ENCODE peak calls at places on chromosomes 6 and 20, in four cellular contexts. U, T, F and S are unnamed samples.

GRCh38 chr20:18943542-18943941 is 130.0 kb downstream of the SCP2D1 start:
- DNase-seq in U (no peak), T (no peak), F (no peak), S (no peak)

GRCh38 chr20:805713-806112 is 27.8 kb upstream of the FAM110A start:
- DNase-seq in U (no peak), T (no peak), F (no peak), S (no peak)

GRCh38 chr6:72952808-72953630 is 272.3 kb downstream of the KHDC1L start:
- DNase-seq in U (no peak), T (no peak), F (no peak), S (no peak)

GRCh38 chr6:31356216-31356945 is 598 bp downstream of the HLA-B start:
- DNase-seq in U (no peak), T (no peak), F (no peak), S (no peak)

GRCh38 chr6:160357088-160357487 is 8.9 kb downstream of the SLC22A3 start:
- DNase-seq in U (peak), T (no peak), F (no peak), S (no peak)

GRCh38 chr20:5120189-5120484 is 379 bp upstream of the PCNA start:
- DNase-seq in U (no peak), T (no peak), F (no peak), S (no peak)

GRCh38 chr6:16901777-16902176 is 140.5 kb upstream of the ATXN1 start:
- DNase-seq in U (no peak), T (no peak), F (no peak), S (no peak)

GRCh38 chr20:2619961-2620595 is 32.4 kb upstream of the NOP56 start:
- DNase-seq in U (peak), T (no peak), F (no peak), S (no peak)

GRCh38 chr20:17227669-17228623 is 1.1 kb downstream of the PCSK2 start:
- DNase-seq in U (no peak), T (no peak), F (no peak), S (peak)

GRCh38 chr20:32965581-32966373 is 38.5 kb downstream of the SUN5 start:
- DNase-seq in U (no peak), T (no peak), F (no peak), S (peak)

GRCh38 chr6:5379647-5380242 is 118.4 kb downstream of the FARS2 start:
- DNase-seq in U (peak), T (peak), F (peak), S (peak)

GRCh38 chr20:58267389-58268215 is 39.1 kb upstream of the ANKRD60 start:
- DNase-seq in U (no peak), T (peak), F (no peak), S (no peak)

GRCh38 chr6:97473979-97474378 is 191.0 kb upstream of the MMS22L start:
- DNase-seq in U (no peak), T (no peak), F (no peak), S (no peak)

GRCh38 chr20:37638527-37638926 is 55.3 kb upstream of the CTNNBL1 start:
- DNase-seq in U (no peak), T (no peak), F (no peak), S (no peak)

GRCh38 chr6:26358511-26358981 is 6.5 kb upstream of the BTN3A2 start:
- DNase-seq in U (no peak), T (no peak), F (peak), S (no peak)

GRCh38 chr6:28816909-28817807 is 106.6 kb downstream of the TRIM27 start:
- DNase-seq in U (peak), T (peak), F (no peak), S (peak)

GRCh38 chr20:40682104-40683045 is 6.7 kb downstream of the MAFB start:
- DNase-seq in U (peak), T (no peak), F (no peak), S (peak)

GRCh38 chr6:121143476-121143875 is 190.8 kb downstream of the TBC1D32 start:
- DNase-seq in U (no peak), T (no peak), F (no peak), S (no peak)

GRCh38 chr6:102075539-102075938 is 682.0 kb downstream of the GRIK2 start:
- DNase-seq in U (peak), T (no peak), F (no peak), S (no peak)
- TF ChIP-seq TCF7 in U (no peak), T (no peak), F (no peak), S (no peak)

DNA sequence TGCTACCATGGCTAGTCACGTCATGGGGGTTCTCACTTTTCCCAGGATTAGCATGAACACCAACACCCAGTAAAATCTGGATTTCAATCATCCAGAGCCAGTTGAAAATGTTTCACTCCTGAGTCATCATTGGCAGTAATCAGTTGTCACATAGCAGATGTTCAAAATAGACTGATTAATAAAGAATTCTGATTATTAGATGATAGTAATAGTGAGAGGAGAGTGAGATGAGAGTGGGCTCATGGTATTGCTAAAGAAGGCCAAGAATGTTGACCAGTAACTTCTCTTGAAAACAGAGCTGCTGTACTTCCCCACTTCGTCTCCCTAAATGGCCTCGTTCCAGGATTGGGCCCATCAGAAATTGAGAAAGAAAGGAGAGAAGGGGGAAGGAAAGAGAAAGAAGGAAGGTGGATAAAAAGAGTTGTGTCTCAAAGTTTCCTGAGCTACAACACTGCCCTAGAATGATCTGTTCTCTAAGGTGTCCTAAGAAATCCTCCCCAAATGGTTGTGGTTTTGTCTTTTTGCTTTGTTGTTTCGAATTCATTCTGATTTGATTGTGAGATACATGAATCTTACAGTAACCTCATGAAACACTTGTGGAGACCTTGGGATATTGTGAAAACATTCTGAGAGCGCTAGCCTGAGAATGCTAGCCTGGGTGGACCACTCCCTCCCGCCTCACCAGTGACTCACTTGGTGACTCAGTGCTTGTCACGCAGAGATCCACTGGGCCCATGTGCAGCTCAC is 502.2 kb upstream of the JARID2 start:
- DNase-seq in U (peak), T (peak), F (no peak), S (no peak)
- TF ChIP-seq TCF7 in U (no peak), T (no peak), F (no peak), S (no peak)

GRCh38 chr20:47951521-47951951 is 166.3 kb upstream of the SULF2 start:
- DNase-seq in U (no peak), T (no peak), F (no peak), S (no peak)
- TF ChIP-seq TCF7 in U (no peak), T (no peak), F (no peak), S (no peak)

DNA sequence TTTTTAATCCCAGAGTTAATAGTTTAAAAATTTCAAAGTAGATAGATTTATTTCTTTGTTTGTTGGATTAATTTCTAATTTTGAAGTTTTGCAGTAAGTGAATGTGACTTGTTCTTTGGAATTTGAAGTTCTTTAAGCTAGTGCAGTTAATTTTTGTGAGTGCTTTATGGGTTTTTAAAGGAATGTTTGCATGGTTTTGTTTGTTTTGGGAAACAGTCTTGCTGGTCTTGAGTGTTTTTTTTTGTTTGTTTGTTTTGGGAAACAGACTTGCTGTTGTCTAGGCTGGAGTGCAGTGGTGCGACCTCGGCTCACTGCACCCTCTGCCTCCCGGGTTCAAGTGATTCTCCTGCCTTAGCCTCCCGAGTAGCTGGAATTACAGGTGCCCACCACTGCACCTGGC is 9.5 kb downstream of the PANK2 start:
- DNase-seq in U (no peak), T (no peak), F (no peak), S (no peak)
- TF ChIP-seq TCF7 in U (no peak), T (no peak), F (no peak), S (no peak)

DNA sequence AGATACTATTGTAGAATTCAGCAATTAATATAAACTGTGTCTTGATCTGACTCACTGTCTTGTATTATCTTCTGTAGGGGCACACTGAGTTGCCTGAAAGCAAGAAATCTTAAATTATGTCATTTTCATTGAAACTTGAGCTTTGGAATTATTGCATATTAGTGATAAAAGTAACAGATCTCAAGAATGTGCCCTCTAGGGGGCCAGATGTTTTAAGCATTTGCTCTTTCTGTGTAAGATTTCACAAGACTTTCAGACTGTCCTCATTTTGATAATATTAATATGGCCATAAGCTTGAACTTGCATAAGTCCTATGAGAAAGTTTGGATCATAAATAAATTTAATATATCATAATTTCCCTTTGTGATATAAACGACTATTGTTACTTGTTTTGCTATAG is 55.5 kb upstream of the MYO6 start:
- DNase-seq in U (peak), T (no peak), F (no peak), S (no peak)
- TF ChIP-seq TCF7 in U (no peak), T (no peak), F (no peak), S (no peak)

DNA sequence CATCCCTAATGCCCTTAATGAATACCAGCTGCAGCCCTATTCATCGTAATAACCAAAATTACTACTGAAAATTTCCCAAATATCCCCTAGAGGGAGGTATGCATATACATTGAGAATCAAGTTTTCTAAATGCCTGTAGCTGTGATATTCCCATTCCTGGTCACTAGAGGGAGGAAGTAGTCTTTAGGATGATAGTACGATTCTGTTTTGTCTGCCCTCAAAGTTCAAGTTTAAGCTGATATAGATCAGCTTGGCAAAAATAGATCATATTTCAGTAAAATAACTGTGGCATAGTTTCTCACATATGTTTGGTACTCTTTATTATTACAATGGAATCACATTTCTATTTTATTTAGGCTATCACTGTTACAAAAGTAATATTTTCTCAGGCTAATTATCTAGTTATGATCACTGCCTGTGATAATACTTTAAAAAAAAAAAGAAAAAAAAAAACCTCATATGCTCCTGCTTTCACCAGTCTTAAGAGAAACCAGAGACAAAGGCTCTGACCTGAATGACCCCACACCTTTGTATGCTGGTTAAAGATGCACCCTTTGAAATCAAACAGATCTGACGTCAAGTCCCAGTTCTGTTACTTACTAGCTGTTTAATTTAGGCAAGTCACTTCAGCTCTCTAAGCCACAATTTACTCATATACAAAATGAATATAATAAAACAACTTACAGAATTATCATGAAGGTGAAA is 11.0 kb downstream of the TSPYL1 start:
- DNase-seq in U (peak), T (peak), F (no peak), S (no peak)
- TF ChIP-seq TCF7 in U (no peak), T (no peak), F (no peak), S (no peak)

GRCh38 chr20:39190666-39191570 is 228.8 kb downstream of the DHX35 start:
- DNase-seq in U (peak), T (no peak), F (no peak), S (no peak)
- TF ChIP-seq TCF7 in U (no peak), T (no peak), F (no peak), S (no peak)